ENCODE peak calls at places on chromosomes 5 and 9, in nine cellular contexts. B is NAMALWA; A is NCI-H1092; D is naive thymus-derived CD4-positive, alpha-beta T cell; M is hippocampal formation; C is HepG2; Q is spleen; R is kidney epithelial cell; J is OCI-LY7. T is an unnamed sample.

GRCh38 chr5:179679014-179679674 is 1.7 kb downstream of the CBY3 start:
- DNase-seq in Q (peak; percentile 93), M (no peak), D (peak; percentile 46), J (peak; percentile 44), C (no peak), A (peak; percentile 59), R (no peak), B (no peak), T (peak; percentile 64)

GRCh38 chr9:118271331-118271730 is 567.1 kb downstream of the TLR4 start:
- DNase-seq in Q (no peak), A (no peak), J (no peak), B (no peak), R (no peak), C (no peak), M (no peak), D (no peak), T (peak; percentile 47)

GRCh38 chr9:26292943-26293342 is 599.7 kb downstream of the CAAP1 start:
- DNase-seq in J (no peak), R (peak; percentile 51), M (no peak), C (no peak), D (no peak), B (no peak), Q (no peak), A (peak; percentile 5), T (no peak)

GRCh38 chr9:129094387-129095169 is 13.7 kb downstream of the DOLPP1 start:
- DNase-seq in A (no peak), J (no peak), C (no peak), B (no peak), D (no peak), Q (no peak), M (no peak), R (no peak), T (no peak)

GRCh38 chr5:71529682-71530081 is 57.5 kb upstream of the MCCC2 start:
- DNase-seq in Q (no peak), R (no peak), A (no peak), C (no peak), D (no peak), B (no peak), M (no peak), J (no peak), T (no peak)

GRCh38 chr9:97412628-97413382 is 909 bp downstream of the TDRD7 start:
- DNase-seq in J (peak; percentile 28), M (no peak), D (peak; percentile 4), C (no peak), R (no peak), B (peak; percentile 33), Q (no peak), A (no peak), T (peak; percentile 4)

GRCh38 chr5:66616495-66617222 is 20.5 kb downstream of the MAST4 start:
- DNase-seq in D (no peak), J (no peak), B (no peak), M (no peak), Q (no peak), R (no peak), A (no peak), C (no peak), T (no peak)

GRCh38 chr9:98967257-98967656 is 23.6 kb downstream of the COL15A1 start:
- DNase-seq in Q (no peak), J (no peak), D (no peak), R (no peak), M (no peak), B (no peak), A (no peak), C (no peak), T (no peak)

GRCh38 chr9:35135988-35136387 is 20.3 kb upstream of the ATOSB start:
- DNase-seq in R (no peak), J (no peak), B (no peak), Q (no peak), M (no peak), C (no peak), D (no peak), A (no peak), T (no peak)

GRCh38 chr5:109688647-109688998 is 1.1 kb upstream of the MAN2A1 start:
- DNase-seq in R (no peak), C (peak; percentile 74), A (no peak), M (peak; percentile 61), D (no peak), B (peak; percentile 89), Q (no peak), J (peak; percentile 75), T (peak; percentile 61)

T was measured in fibroblast of lung.